ENCODE peak calls at places on chromosomes 2 and 18, in five cellular contexts. O is HFFc6, Y is HuH-7, P is M059J, A is HEK293T. W is an unnamed sample.

GRCh38 chr2:69997296-69998184 is 36.1 kb upstream of the ASPRV1 start:
- DNase-seq in O (peak; percentile 63), Y (no peak), P (peak; percentile 90), A (no peak), W (no peak)

GRCh38 chr2:232794981-232795380 is 18.6 kb upstream of the KCNJ13 start:
- DNase-seq in O (no peak), Y (no peak), P (no peak), A (no peak), W (no peak)

GRCh38 chr2:6754412-6754811 is 111.3 kb downstream of the CMPK2 start:
- DNase-seq in O (no peak), Y (no peak), P (no peak), A (no peak), W (no peak)

GRCh38 chr2:189574793-189575475 is 5.7 kb downstream of the SLC40A1 start:
- DNase-seq in O (no peak), Y (no peak), P (no peak), A (no peak), W (no peak)

GRCh38 chr18:75238786-75239185 is 28.2 kb downstream of the TSHZ1 start:
- DNase-seq in O (no peak), Y (no peak), P (no peak), A (no peak), W (no peak)

GRCh38 chr18:50138181-50139064 is 56.5 kb downstream of the MYO5B start:
- DNase-seq in O (no peak), Y (no peak), P (no peak), A (no peak), W (no peak)

GRCh38 chr2:27583390-27583915 is 611 bp downstream of the ZNF512 start:
- DNase-seq in O (no peak), Y (no peak), P (peak; percentile 12), A (no peak), W (no peak)

GRCh38 chr18:58549814-58550339 is 79.0 kb downstream of the ALPK2 start:
- DNase-seq in O (no peak), Y (peak; percentile 64), P (no peak), A (no peak), W (no peak)